ENCODE peak calls at places on chromosomes 1 and 21, in eight cellular contexts. I, S, Z, R, O, N, G and L are unnamed samples.

GRCh38 chr1:27598902-27599528 is 4.9 kb downstream of the AHDC1 start:
- DNase-seq in Z (no peak), I (peak; percentile 91), R (peak; percentile 46), S (peak; percentile 36), G (peak; percentile 45), O (no peak), N (peak; percentile 91), L (no peak)

GRCh38 chr1:172338295-172338735 is 82.2 kb upstream of the C1orf105 start:
- DNase-seq in Z (no peak), R (no peak), S (no peak), G (no peak), O (no peak), I (no peak), N (no peak), L (no peak)

GRCh38 chr1:8137406-8138244 is 111.5 kb upstream of the ERRFI1 start:
- DNase-seq in G (no peak), O (no peak), S (peak; percentile 16), Z (peak; percentile 58), N (no peak), R (peak; percentile 78), I (peak; percentile 86), L (no peak)

GRCh38 chr1:113534130-113534817 is 144.0 kb downstream of the MAGI3 start:
- DNase-seq in I (peak; percentile 84), O (no peak), Z (no peak), N (peak; percentile 17), R (no peak), G (no peak), S (peak; percentile 22), L (no peak)

GRCh38 chr21:19607983-19608668 is 1204.5 kb upstream of the TMPRSS15 start:
- DNase-seq in Z (no peak), R (no peak), G (no peak), O (peak; percentile 33), N (peak; percentile 11), I (no peak), S (peak; percentile 17), L (no peak)

GRCh38 chr1:3651939-3652537 is at the start of gene TP73:
- DNase-seq in N (peak; percentile 38), R (peak; percentile 23), Z (peak; percentile 21), S (peak; percentile 72), G (no peak), O (peak; percentile 43), I (peak; percentile 25), L (peak; percentile 53)

GRCh38 chr21:45281411-45282282 is 6.0 kb downstream of the POFUT2 start:
- DNase-seq in R (no peak), I (no peak), O (no peak), G (no peak), S (no peak), N (no peak), Z (no peak), L (no peak)

GRCh38 chr1:91879739-91880138 is 6.2 kb downstream of the TGFBR3 start:
- DNase-seq in O (no peak), S (no peak), R (no peak), N (no peak), I (no peak), G (no peak), Z (no peak), L (no peak)

GRCh38 chr1:67945733-67946374 is 104.6 kb downstream of the DIRAS3 start:
- DNase-seq in S (no peak), Z (no peak), R (no peak), G (no peak), I (no peak), O (no peak), N (no peak), L (no peak)

GRCh38 chr1:223245983-223246382 is 102.9 kb upstream of the TLR5 start:
- DNase-seq in G (no peak), N (no peak), I (no peak), Z (no peak), R (no peak), S (no peak), O (no peak), L (no peak)

GRCh38 chr1:226438007-226438406 is 30.1 kb upstream of the PARP1 start:
- DNase-seq in S (no peak), G (no peak), Z (peak; percentile 32), R (peak; percentile 70), O (peak; percentile 47), N (no peak), I (peak; percentile 51), L (peak; percentile 16)

GRCh38 chr1:36553591-36554417 is 71.1 kb upstream of the CSF3R start:
- DNase-seq in Z (peak; percentile 60), G (peak; percentile 79), R (peak; percentile 83), N (peak; percentile 83), S (peak; percentile 92), O (peak; percentile 97), I (peak; percentile 67), L (peak; percentile 59)

GRCh38 chr1:36560621-36561364 is 78.1 kb upstream of the CSF3R start:
- DNase-seq in O (no peak), I (no peak), G (no peak), N (no peak), S (no peak), R (no peak), Z (no peak), L (no peak)

GRCh38 chr1:36557041-36558000 is 74.6 kb upstream of the CSF3R start:
- DNase-seq in Z (no peak), N (no peak), I (no peak), O (no peak), S (no peak), R (no peak), G (no peak), L (no peak)

GRCh38 chr1:36560177-36560576 is 77.5 kb upstream of the CSF3R start:
- DNase-seq in R (no peak), Z (no peak), S (no peak), N (no peak), G (no peak), O (no peak), I (no peak), L (no peak)

GRCh38 chr1:36555041-36555440 is 72.3 kb upstream of the CSF3R start:
- DNase-seq in O (no peak), G (no peak), N (no peak), I (no peak), R (no peak), Z (no peak), S (no peak), L (no peak)
- TF ChIP-seq EZH2phosphoT487 in O (no peak), G (no peak), N (no peak), I (no peak), R (no peak), Z (no peak), S (no peak), L (no peak)

GRCh38 chr1:206782448-206782847 is 10.2 kb upstream of the IL10 start:
- DNase-seq in I (no peak), O (no peak), N (no peak), G (peak; percentile 92), R (no peak), S (no peak), Z (no peak), L (peak; percentile 76)
- TF ChIP-seq EZH2phosphoT487 in I (no peak), O (no peak), N (no peak), G (no peak), R (no peak), S (no peak), Z (no peak), L (no peak)

GRCh38 chr1:19123837-19124236 is 86.2 kb downstream of the UBR4 start:
- DNase-seq in I (no peak), R (no peak), N (no peak), S (no peak), O (no peak), G (no peak), Z (no peak), L (no peak)

GRCh38 chr1:19124273-19124672 is 85.8 kb downstream of the UBR4 start:
- DNase-seq in Z (no peak), R (no peak), N (no peak), I (no peak), G (no peak), S (no peak), O (no peak), L (no peak)

GRCh38 chr1:19121192-19121591 is 88.9 kb downstream of the UBR4 start:
- DNase-seq in N (no peak), S (no peak), I (no peak), Z (no peak), O (no peak), G (no peak), R (no peak), L (no peak)

GRCh38 chr1:19120070-19120469 is 90.0 kb downstream of the UBR4 start:
- DNase-seq in G (no peak), S (no peak), R (no peak), N (no peak), I (no peak), O (no peak), Z (no peak), L (no peak)

DNA sequence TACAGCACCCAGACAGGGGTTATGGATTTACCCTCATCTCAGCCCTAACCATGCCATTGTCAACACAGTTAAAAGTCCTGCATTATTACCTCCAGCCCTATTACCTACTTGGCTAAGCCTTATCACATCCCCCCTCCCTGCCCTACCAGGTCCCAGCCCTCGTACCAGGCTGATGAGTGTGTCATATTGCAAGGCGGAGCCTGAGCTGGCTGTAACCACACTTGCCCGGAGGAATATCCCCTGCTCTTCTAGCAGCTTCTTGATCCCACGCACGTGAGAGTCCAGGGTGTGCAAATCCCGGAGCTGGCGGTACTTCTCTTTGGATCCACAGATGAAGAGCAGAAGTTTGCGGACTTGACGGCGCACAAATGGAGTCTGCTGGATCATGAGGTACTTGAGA is 87.4 kb downstream of the UBR4 start:
- DNase-seq in O (no peak), Z (no peak), I (no peak), R (peak; percentile 68), N (no peak), S (no peak), G (no peak), L (no peak)
- TF ChIP-seq EZH2phosphoT487 in O (no peak), Z (no peak), I (no peak), R (no peak), N (no peak), S (no peak), G (no peak), L (no peak)

DNA sequence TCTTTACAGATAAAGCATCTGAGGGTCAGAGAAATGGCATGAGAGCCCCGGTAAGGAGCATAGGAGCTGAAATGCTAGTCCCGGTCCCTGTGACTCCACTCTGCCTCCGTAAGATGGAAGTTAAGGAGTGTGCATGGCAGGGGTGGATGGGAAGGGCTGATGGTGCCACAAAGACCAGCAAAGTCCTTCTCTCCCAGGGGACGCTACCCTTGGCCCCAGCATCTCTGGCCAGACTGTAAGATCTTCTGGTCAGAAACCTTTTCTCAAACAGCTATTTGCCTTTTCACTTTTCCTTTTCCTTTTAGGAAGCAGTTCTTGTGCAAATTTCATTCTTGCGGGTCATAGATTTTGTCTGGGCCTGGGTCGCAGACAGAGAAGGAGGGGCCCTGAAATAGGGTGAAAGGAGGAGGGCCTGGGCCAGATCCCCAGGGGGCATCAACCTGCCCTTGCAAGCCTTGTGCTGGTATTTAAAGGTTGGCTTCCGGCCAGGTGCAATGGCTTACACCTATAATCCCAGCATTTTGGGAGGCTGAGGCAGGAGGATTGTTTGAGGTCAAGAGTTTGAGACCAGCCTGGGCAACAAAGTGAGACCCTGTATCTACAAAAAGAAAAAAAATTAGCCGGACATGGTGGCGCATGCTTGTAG is 14.4 kb upstream of the EPS8L3 start:
- DNase-seq in Z (no peak), O (no peak), S (no peak), N (no peak), R (no peak), I (no peak), G (no peak), L (no peak)
- TF ChIP-seq EZH2phosphoT487 in Z (no peak), O (no peak), S (no peak), N (no peak), R (no peak), I (no peak), G (no peak), L (no peak)